ENCODE peak calls at places on chromosomes 6 and 20, in seven cellular contexts. H is GM23248; P is tibial nerve; Q is breast epithelium; X is cardiac muscle cell; Y is CD8-positive, alpha-beta memory T cell; B is PC-3. O is an unnamed sample. For H3K36me3, the result is how much of the 10 kb centered on the place peaks cover.

GRCh38 chr20:63070771-63071540 is 64.2 kb upstream of the BHLHE23 start:
- DNase-seq in P (no peak), X (no peak), B (no peak), Y (no peak), H (no peak), Q (no peak), O (no peak)

GRCh38 chr6:169208011-169208410 is 45.6 kb downstream of the THBS2 start:
- DNase-seq in B (no peak), Q (no peak), H (no peak), Y (no peak), X (no peak), P (no peak), O (no peak)

GRCh38 chr6:3769610-3770009 is 18.1 kb upstream of the PXDC1 start:
- DNase-seq in Q (no peak), B (peak), H (peak), P (no peak), X (no peak), Y (no peak), O (no peak)

GRCh38 chr6:1042583-1043457 is 269.1 kb upstream of the FOXQ1 start:
- DNase-seq in Q (no peak), X (no peak), H (no peak), P (no peak), Y (no peak), B (no peak), O (no peak)

GRCh38 chr6:7085911-7086310 is 21.9 kb upstream of the RREB1 start:
- DNase-seq in Q (no peak), P (no peak), H (peak), Y (no peak), X (peak), B (peak), O (no peak)

GRCh38 chr6:168968228-168968627 is 285.4 kb downstream of the THBS2 start:
- DNase-seq in P (peak), X (no peak), B (peak), Q (no peak), H (peak), Y (peak), O (no peak)

GRCh38 chr20:56788671-56789610 is 159.8 kb downstream of the TFAP2C start:
- DNase-seq in Y (no peak), H (peak), B (peak), Q (no peak), X (no peak), P (no peak), O (no peak)

GRCh38 chr20:56422131-56422823 is 10.2 kb downstream of the CASS4 start:
- DNase-seq in Q (no peak), Y (no peak), X (no peak), H (peak), P (no peak), B (peak), O (no peak)

GRCh38 chr6:165649701-165650137 is 13.3 kb downstream of the PDE10A start:
- DNase-seq in Y (no peak), Q (no peak), P (no peak), H (no peak), X (no peak), B (no peak), O (no peak)

GRCh38 chr6:17385660-17386059 is 7.7 kb upstream of the CAP2 start:
- DNase-seq in P (no peak), H (peak), X (no peak), Q (no peak), Y (no peak), B (no peak), O (no peak)

GRCh38 chr6:2482773-2483172 is 237.4 kb upstream of the GMDS start:
- DNase-seq in B (no peak), P (no peak), X (no peak), H (no peak), Y (no peak), Q (no peak), O (no peak)

GRCh38 chr6:2327591-2327990 is 82.2 kb upstream of the GMDS start:
- DNase-seq in Y (no peak), P (no peak), B (no peak), H (no peak), Q (no peak), X (no peak), O (no peak)

GRCh38 chr6:96811670-96812069 is 25.6 kb downstream of the GPR63 start:
- DNase-seq in X (no peak), P (no peak), H (no peak), Q (no peak), B (no peak), Y (no peak), O (no peak)

GRCh38 chr6:134894800-134895199 is 55.1 kb downstream of the ALDH8A1 start:
- DNase-seq in P (no peak), Y (no peak), B (no peak), Q (no peak), H (no peak), X (no peak), O (no peak)

GRCh38 chr6:53309059-53309896 is 39.5 kb downstream of the ELOVL5 start:
- DNase-seq in Y (peak), P (no peak), Q (no peak), B (peak), X (no peak), H (peak), O (no peak)

GRCh38 chr6:142416179-142416578 is 114.4 kb downstream of the ADGRG6 start:
- DNase-seq in H (peak), X (no peak), Q (no peak), Y (no peak), P (no peak), B (peak), O (no peak)

GRCh38 chr6:83853178-83853967 is at the start of gene RIPPLY2:
- DNase-seq in Y (no peak), Q (no peak), X (peak), P (no peak), B (no peak), H (peak), O (peak)

GRCh38 chr6:116387374-116387773 is 16.6 kb downstream of the DSE start:
- DNase-seq in P (no peak), Y (no peak), B (peak), Q (no peak), X (no peak), H (peak), O (no peak)

GRCh38 chr6:56043076-56043475 is 167.7 kb upstream of the BMP5 start:
- DNase-seq in Q (no peak), Y (no peak), B (no peak), P (no peak), H (no peak), X (no peak), O (no peak)

GRCh38 chr6:70563540-70563939 is 3.2 kb upstream of the SDHAF4 start:
- DNase-seq in X (no peak), Y (no peak), P (no peak), H (peak), B (no peak), Q (no peak), O (no peak)

GRCh38 chr6:100176321-100176950 is 182.4 kb upstream of the MCHR2 start:
- DNase-seq in H (peak), Q (no peak), X (peak), P (no peak), Y (no peak), B (peak), O (no peak)

GRCh38 chr20:25480797-25481196 is 73.3 kb downstream of the GINS1 start:
- DNase-seq in H (no peak), Y (no peak), B (no peak), X (no peak), P (no peak), Q (no peak), O (no peak)

GRCh38 chr6:1535295-1535694 is 74.4 kb upstream of the FOXC1 start:
- DNase-seq in Q (no peak), H (peak), Y (no peak), P (no peak), X (no peak), B (peak), O (peak)

GRCh38 chr6:109984410-109984809 is 6.3 kb downstream of the GPR6 start:
- DNase-seq in B (no peak), Y (no peak), H (no peak), X (no peak), Q (no peak), P (no peak), O (no peak)

GRCh38 chr6:109977791-109978173 is 329 bp upstream of the GPR6 start:
- DNase-seq in X (peak), H (no peak), P (no peak), B (no peak), Y (no peak), Q (no peak), O (peak)

GRCh38 chr6:109978174-109979032 is at the start of gene GPR6:
- DNase-seq in Q (peak), X (peak), H (peak), P (no peak), B (peak), Y (no peak), O (peak)

GRCh38 chr6:109979033-109979921 is 1.2 kb downstream of the GPR6 start:
- DNase-seq in B (no peak), P (no peak), Y (no peak), Q (no peak), X (peak), H (no peak), O (peak)
- H3K4me3 ChIP-seq in B (no peak), P (no peak), Y (no peak), Q (peak), X (no peak), H (no peak), O (peak)

GRCh38 chr20:38538789-38539188 is 42.2 kb upstream of the ADIG start:
- DNase-seq in X (no peak), Y (no peak), P (no peak), Q (no peak), H (no peak), B (no peak), O (no peak)
- H3K36me3 ChIP-seq in X (half or more), Y (half or more), P (under half), Q (under half), H (half or more), B (half or more), O (under half)

GRCh38 chr6:164039954-164040375 is 625.4 kb downstream of the QKI start:
- DNase-seq in P (no peak), B (no peak), Q (no peak), Y (peak), X (no peak), H (no peak), O (no peak)
- H3K4me3 ChIP-seq in P (no peak), B (no peak), Q (peak), Y (no peak), X (no peak), H (no peak), O (no peak)

DNA sequence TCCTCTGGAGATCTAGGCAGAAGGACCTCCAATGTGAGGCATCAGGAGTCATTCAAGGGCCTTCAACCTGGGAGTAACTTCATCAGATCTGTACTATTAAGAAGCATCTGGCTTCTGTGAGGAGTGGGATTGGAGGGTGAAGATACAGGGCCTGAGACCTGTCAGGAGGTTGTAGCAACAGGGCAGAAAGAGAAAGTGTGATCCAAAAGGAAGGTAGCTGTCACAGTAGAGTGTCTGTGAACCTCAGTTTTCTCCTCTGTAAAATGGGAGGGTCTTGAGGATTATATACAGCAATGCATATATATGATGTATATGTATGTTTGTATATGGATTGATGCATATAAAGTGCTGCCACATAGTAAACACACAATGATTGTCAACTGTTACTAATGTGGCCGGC is 2.6 kb upstream of the RPL10A start:
- DNase-seq in X (no peak), H (no peak), B (no peak), Q (no peak), P (no peak), Y (no peak), O (no peak)
- H3K36me3 ChIP-seq in X (under half), H (under half), B (under half), Q (under half), P (under half), Y (under half), O (under half)

GRCh38 chr6:108168501-108168979 is 2.7 kb downstream of the NR2E1 start:
- DNase-seq in P (no peak), Y (no peak), H (peak), Q (no peak), X (peak), B (no peak), O (peak)
- H3K4me3 ChIP-seq in P (peak), Y (peak), H (no peak), Q (peak), X (no peak), B (no peak), O (no peak)

O was measured in H7.